ENCODE peak calls at places on chromosome 9, in six cellular contexts. R is A549, K is adrenal gland, H is esophagus squamous epithelium, L is gastrocnemius medialis, G is thyroid gland. M is an unnamed sample. For H3K4me1, the result is how much of the 10 kb centered on the place peaks cover.

GRCh38 chr9:119179701-119180100 is 189.5 kb downstream of the BRINP1 start:
- DNase-seq in R (no peak), H (no peak), K (no peak), G (no peak), L (no peak), M (no peak)

GRCh38 chr9:32278991-32279390 is 105.5 kb upstream of the ACO1 start:
- DNase-seq in K (no peak), G (no peak), R (no peak), L (no peak), H (no peak), M (no peak)

GRCh38 chr9:104346645-104347175 is 157.4 kb upstream of the OR13F1 start:
- DNase-seq in H (no peak), L (no peak), G (no peak), K (no peak), R (no peak), M (no peak)

GRCh38 chr9:121816845-121817450 is 165.5 kb downstream of the DAB2IP start:
- DNase-seq in H (no peak), G (no peak), R (no peak), L (no peak), K (no peak), M (no peak)

GRCh38 chr9:26172301-26172700 is 494.1 kb upstream of the TUSC1 start:
- DNase-seq in R (no peak), K (no peak), G (no peak), H (no peak), L (no peak), M (no peak)

GRCh38 chr9:107183176-107183575 is 99.9 kb upstream of the RAD23B start:
- DNase-seq in R (no peak), K (no peak), G (no peak), H (no peak), L (no peak), M (no peak)

GRCh38 chr9:5375091-5375490 is 35.4 kb upstream of the RLN1 start:
- DNase-seq in R (no peak), K (no peak), H (no peak), L (no peak), G (no peak), M (no peak)

GRCh38 chr9:121944741-121945191 is 148.3 kb downstream of the TTLL11 start:
- DNase-seq in K (no peak), H (no peak), L (no peak), R (no peak), G (no peak), M (no peak)

GRCh38 chr9:106798021-106798799 is 64.8 kb upstream of the ZNF462 start:
- DNase-seq in L (no peak), G (no peak), H (no peak), K (no peak), R (no peak), M (no peak)

GRCh38 chr9:135256568-135257354 is 169.3 kb downstream of the OLFM1 start:
- DNase-seq in H (no peak), L (no peak), G (no peak), K (no peak), R (no peak), M (no peak)

GRCh38 chr9:114200721-114201300 is 45.5 kb downstream of the COL27A1 start:
- DNase-seq in L (no peak), R (no peak), K (no peak), H (no peak), G (no peak), M (no peak)

GRCh38 chr9:29449294-29449693 is 1876.0 kb upstream of the C9orf72 start:
- DNase-seq in R (no peak), H (no peak), K (no peak), G (no peak), L (no peak), M (no peak)

GRCh38 chr9:100033877-100034551 is 64.8 kb downstream of the ERP44 start:
- DNase-seq in K (no peak), H (no peak), G (no peak), L (no peak), R (no peak), M (no peak)

GRCh38 chr9:3516667-3517330 is 9.0 kb downstream of the RFX3 start:
- DNase-seq in H (no peak), K (no peak), R (no peak), G (no peak), L (no peak), M (no peak)

GRCh38 chr9:94656190-94656589 is 16.9 kb upstream of the FBP1 start:
- DNase-seq in K (peak), H (peak), R (no peak), G (peak), L (no peak), M (peak)

GRCh38 chr9:91599564-91599963 is 175.9 kb upstream of the NFIL3 start:
- DNase-seq in G (no peak), H (no peak), L (no peak), R (no peak), K (no peak), M (no peak)
- H3K4me3 ChIP-seq in G (no peak), H (no peak), L (no peak), R (no peak), K (no peak), M (no peak)

GRCh38 chr9:73152953-73153352 is 1.3 kb downstream of the ANXA1 start:
- DNase-seq in L (no peak), G (no peak), R (no peak), H (no peak), K (no peak), M (no peak)

GRCh38 chr9:73149371-73150067 is 2.1 kb upstream of the ANXA1 start:
- DNase-seq in K (no peak), G (no peak), L (no peak), H (no peak), R (peak), M (no peak)

GRCh38 chr9:73153793-73154227 is 2.1 kb downstream of the ANXA1 start:
- DNase-seq in L (no peak), G (no peak), K (no peak), R (peak), H (no peak), M (no peak)

GRCh38 chr9:73152445-73152844 is 780 bp downstream of the ANXA1 start:
- DNase-seq in R (no peak), H (no peak), G (no peak), K (no peak), L (no peak), M (no peak)

GRCh38 chr9:73151653-73152382 is at the start of gene ANXA1:
- DNase-seq in L (no peak), R (peak), G (no peak), K (no peak), H (no peak), M (no peak)
- H3K4me1 ChIP-seq in L (under half), R (under half), G (under half), K (under half), H (under half), M (under half)

GRCh38 chr9:35078066-35078465 is 1.7 kb downstream of the FANCG start:
- DNase-seq in H (no peak), K (no peak), G (no peak), L (no peak), R (no peak), M (no peak)
- TF ChIP-seq POLR2A in H (no peak), K (no peak), G (no peak), L (no peak), R (no peak), M (no peak)

GRCh38 chr9:128554155-128554862 is 1.9 kb downstream of the SPTAN1 start:
- DNase-seq in H (no peak), R (peak), G (peak), L (peak), K (peak), M (peak)
- H3K4me3 ChIP-seq in H (peak), R (peak), G (no peak), L (peak), K (no peak), M (peak)

GRCh38 chr9:14563902-14564578 is 129.2 kb downstream of the ZDHHC21 start:
- DNase-seq in L (no peak), R (no peak), K (no peak), G (no peak), H (no peak), M (no peak)

GRCh38 chr9:14554866-14555265 is 138.4 kb downstream of the ZDHHC21 start:
- DNase-seq in R (no peak), G (no peak), K (no peak), L (no peak), H (no peak), M (no peak)

GRCh38 chr9:14561929-14562386 is 131.3 kb downstream of the ZDHHC21 start:
- DNase-seq in H (no peak), K (no peak), R (no peak), G (no peak), L (no peak), M (no peak)

GRCh38 chr9:14565352-14565956 is 127.8 kb downstream of the ZDHHC21 start:
- DNase-seq in R (no peak), G (no peak), H (no peak), K (no peak), L (no peak), M (no peak)

GRCh38 chr9:14560194-14560593 is 133.0 kb downstream of the ZDHHC21 start:
- DNase-seq in H (no peak), R (no peak), G (no peak), K (no peak), L (no peak), M (no peak)
- H3K4me1 ChIP-seq in H (under half), R (under half), G (under half), K (under half), L (under half), M (under half)

DNA sequence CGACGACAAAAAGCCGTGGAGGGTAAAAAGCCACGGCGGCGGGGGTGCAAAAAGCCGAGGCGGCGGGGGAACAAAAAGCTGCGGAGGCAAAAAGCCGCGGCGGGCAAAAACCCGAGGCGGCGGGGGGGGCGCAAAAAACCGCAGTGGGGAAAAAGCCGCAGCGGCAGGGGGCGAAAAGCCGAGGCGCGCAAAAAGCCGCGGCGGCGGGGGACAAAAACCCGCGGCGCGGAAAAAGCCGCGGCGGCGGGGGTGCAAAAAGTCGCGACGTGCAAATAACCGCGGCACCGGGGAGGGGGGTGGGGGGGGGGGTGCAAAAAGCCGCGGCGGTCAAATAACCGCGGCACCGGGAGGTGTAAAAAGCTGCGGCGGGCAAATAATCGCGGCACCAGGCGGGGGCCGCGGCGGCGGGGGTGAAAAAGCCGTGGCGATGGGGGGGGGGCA is 511.5 kb downstream of the FOXD4L5 start:
- DNase-seq in H (no peak), R (no peak), L (no peak), K (no peak), G (peak), M (no peak)
- TF ChIP-seq POLR2A in H (no peak), R (no peak), L (no peak), K (no peak), G (no peak), M (no peak)

GRCh38 chr9:124000161-124000783 is 11.3 kb upstream of the LHX2 start:
- DNase-seq in K (no peak), L (no peak), R (no peak), G (no peak), H (no peak), M (no peak)
- H3K4me3 ChIP-seq in K (no peak), L (peak), R (peak), G (no peak), H (peak), M (no peak)

GRCh38 chr9:89550516-89550915 is 52.6 kb upstream of the SEMA4D start:
- DNase-seq in G (no peak), H (no peak), L (no peak), K (no peak), R (no peak), M (no peak)

GRCh38 chr9:89553451-89554020 is 51.3 kb upstream of the GADD45G start:
- DNase-seq in L (no peak), R (no peak), H (no peak), G (no peak), K (no peak), M (no peak)

GRCh38 chr9:89555426-89556375 is 49.1 kb upstream of the GADD45G start:
- DNase-seq in H (no peak), L (no peak), G (peak), R (no peak), K (no peak), M (no peak)

GRCh38 chr9:89555016-89555415 is 49.8 kb upstream of the GADD45G start:
- DNase-seq in H (no peak), R (no peak), K (peak), G (peak), L (no peak), M (peak)

GRCh38 chr9:89554307-89554706 is 50.5 kb upstream of the GADD45G start:
- DNase-seq in R (no peak), H (no peak), G (no peak), K (no peak), L (no peak), M (no peak)
- H3K4me1 ChIP-seq in R (under half), H (under half), G (under half), K (under half), L (under half), M (under half)

DNA sequence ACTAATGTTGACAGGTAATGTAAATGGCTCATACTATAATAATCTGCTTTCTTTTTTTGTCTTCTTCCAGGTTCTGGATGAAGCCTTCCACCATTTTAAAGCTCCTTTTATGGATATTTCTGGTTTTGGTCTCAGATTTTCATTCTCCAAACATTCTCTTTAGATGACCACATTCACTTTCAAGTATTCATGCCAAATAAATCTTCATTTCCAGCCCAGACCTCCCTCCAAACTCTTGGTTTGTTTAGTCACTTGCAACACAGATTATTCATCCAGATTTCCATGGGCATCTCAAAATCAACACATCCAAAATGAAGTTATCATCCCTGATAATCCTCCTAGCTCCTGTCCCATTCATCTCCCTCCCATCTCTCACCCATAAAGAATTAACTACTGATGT is 40.3 kb upstream of the SVEP1 start:
- DNase-seq in L (no peak), K (no peak), R (no peak), G (no peak), H (no peak), M (no peak)
- TF ChIP-seq POLR2A in L (no peak), K (no peak), R (no peak), G (no peak), H (no peak), M (no peak)

DNA sequence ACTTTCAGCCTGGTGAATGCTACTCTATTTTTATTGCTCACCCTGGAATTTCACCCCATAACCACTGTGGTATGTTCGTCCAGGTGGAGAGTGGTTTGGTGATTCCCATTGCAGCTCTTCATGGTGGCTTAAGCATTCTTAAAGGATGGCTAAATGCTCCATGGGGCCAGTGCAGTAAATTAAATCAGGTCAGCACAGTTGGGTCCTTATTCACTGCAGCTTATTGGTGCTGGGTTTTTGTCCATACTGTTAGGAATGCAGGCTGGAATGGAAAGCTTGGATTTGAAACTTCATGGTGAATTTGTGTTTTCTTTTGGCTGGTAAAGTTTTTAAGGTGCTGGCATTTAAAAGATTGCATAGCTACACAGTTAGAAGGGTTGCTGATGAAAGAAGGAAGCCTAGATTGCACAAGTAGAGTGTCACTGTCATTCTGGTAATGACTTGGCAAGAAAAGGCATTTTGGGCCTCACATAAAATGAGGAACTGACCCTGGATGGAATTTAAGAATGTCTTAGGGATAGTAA is 39.4 kb downstream of the TLE4 start:
- DNase-seq in L (no peak), R (no peak), K (no peak), G (no peak), H (no peak), M (no peak)
- H3K4me3 ChIP-seq in L (no peak), R (no peak), K (no peak), G (no peak), H (no peak), M (no peak)